ENCODE peak calls at places on chromosomes 3 and 15, in four cellular contexts. P is psoas muscle, T is colonic mucosa, A is RWPE1. K is an unnamed sample.

GRCh38 chr3:11808231-11808630 is 38.5 kb downstream of the TAMM41 start:
- DNase-seq in P (no peak), T (peak), A (no peak), K (no peak)

GRCh38 chr3:120926146-120926545 is 18.1 kb downstream of the STXBP5L start:
- DNase-seq in P (no peak), T (no peak), A (no peak), K (no peak)

GRCh38 chr3:152574461-152575079 is 260.4 kb upstream of the P2RY1 start:
- DNase-seq in P (peak), T (peak), A (peak), K (no peak)

GRCh38 chr3:38652934-38653333 is 3.4 kb upstream of the SCN5A start:
- DNase-seq in P (no peak), T (no peak), A (no peak), K (no peak)

GRCh38 chr3:11096266-11097135 is 57.8 kb upstream of the HRH1 start:
- DNase-seq in P (peak), T (peak), A (peak), K (peak)

GRCh38 chr3:187112934-187113793 is 26.1 kb downstream of the RPL39L start:
- DNase-seq in P (no peak), T (no peak), A (peak), K (no peak)

GRCh38 chr15:74406992-74407705 is 26.6 kb downstream of the SEMA7A start:
- DNase-seq in P (no peak), T (no peak), A (peak), K (no peak)

GRCh38 chr15:99963096-99963825 is 230.0 kb upstream of the LYSMD4 start:
- DNase-seq in P (no peak), T (no peak), A (peak), K (no peak)

GRCh38 chr15:52391074-52391473 is 95.5 kb upstream of the MYO5C start:
- DNase-seq in P (no peak), T (no peak), A (no peak), K (no peak)

GRCh38 chr15:29272219-29272618 is 2.6 kb upstream of the NSMCE3 start:
- DNase-seq in P (no peak), T (no peak), A (no peak), K (no peak)

GRCh38 chr15:29269485-29270168 is at the start of gene NSMCE3:
- DNase-seq in P (peak), T (peak), A (peak), K (peak)

GRCh38 chr15:29270169-29270955 is 740 bp upstream of the NSMCE3 start:
- DNase-seq in P (no peak), T (peak), A (no peak), K (no peak)

GRCh38 chr15:29268706-29269484 is 727 bp downstream of the NSMCE3 start:
- DNase-seq in P (peak), T (peak), A (no peak), K (no peak)

DNA sequence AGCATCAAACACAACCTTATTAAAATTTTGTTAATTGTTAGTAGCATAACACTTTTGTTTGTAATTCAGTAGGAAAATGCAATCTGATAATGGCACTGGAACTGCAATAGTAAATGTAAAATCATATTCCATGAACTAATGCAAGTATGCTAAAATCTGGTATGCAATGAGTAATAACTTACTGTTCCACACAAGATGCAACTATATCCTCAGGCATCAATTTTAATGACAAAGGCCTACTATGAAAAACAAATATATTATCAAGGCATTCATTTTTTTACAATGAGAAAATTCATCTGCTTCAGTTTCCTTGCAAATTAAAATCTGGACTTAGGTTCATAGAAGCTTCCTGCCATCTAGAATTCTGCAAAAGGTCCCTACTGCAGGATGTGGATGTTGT is 1.4 kb upstream of the NSMCE3 start:
- DNase-seq in P (no peak), T (no peak), A (peak), K (no peak)
- H3K27ac ChIP-seq in P (no peak), T (no peak), A (no peak), K (no peak)

GRCh38 chr15:80106051-80106450 is 46.6 kb downstream of the ZFAND6 start:
- DNase-seq in P (no peak), T (no peak), A (no peak), K (no peak)

GRCh38 chr15:80107204-80107603 is 45.6 kb upstream of the FAH start:
- DNase-seq in P (no peak), T (no peak), A (no peak), K (no peak)

GRCh38 chr15:80109388-80109787 is 43.4 kb upstream of the FAH start:
- DNase-seq in P (no peak), T (no peak), A (no peak), K (no peak)

GRCh38 chr15:80107774-80108173 is 45.0 kb upstream of the FAH start:
- DNase-seq in P (no peak), T (no peak), A (no peak), K (no peak)

DNA sequence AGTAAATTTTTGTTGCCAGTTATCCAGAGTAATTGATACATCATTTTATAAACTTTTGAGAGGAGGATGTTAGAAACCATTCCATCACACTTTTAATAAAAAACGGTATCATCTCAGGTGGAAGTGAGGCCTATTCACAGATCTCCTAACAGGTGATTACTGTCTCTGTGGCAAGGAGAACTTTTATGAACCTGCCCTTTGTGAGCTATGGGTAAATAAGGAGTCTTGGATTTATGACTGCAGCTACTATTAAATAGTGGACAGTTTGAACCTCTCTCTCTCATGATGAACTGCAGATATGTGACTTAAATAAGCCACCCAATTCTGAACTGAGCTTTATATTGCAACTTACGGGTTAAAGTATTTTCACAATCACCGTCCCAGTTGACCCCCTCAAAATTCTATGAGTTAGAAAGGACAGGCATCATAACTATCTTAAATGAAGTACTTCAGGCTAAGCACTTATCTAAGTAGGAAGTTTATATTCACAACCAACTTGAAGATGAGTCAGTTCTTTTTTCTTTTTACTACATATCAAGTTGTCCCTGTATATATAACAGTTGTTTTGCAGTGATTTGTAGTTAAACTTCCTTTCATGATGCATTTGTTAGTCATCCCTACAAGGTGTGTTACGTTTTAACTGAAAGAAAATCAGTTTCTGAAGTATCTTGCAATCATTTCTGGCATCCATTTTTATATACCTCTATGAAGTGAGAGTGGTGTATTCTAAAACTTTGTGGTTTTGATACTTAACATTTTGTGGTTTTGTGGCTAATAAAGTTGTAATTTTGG is 45.9 kb downstream of the ZFAND6 start:
- DNase-seq in P (no peak), T (no peak), A (peak), K (no peak)
- H3K27ac ChIP-seq in P (no peak), T (no peak), A (no peak), K (no peak)

GRCh38 chr15:80778621-80778963 is 578 bp upstream of the CEMIP start:
- DNase-seq in P (no peak), T (no peak), A (no peak), K (no peak)

GRCh38 chr15:80777836-80778620 is 1.1 kb upstream of the CEMIP start:
- DNase-seq in P (no peak), T (no peak), A (peak), K (no peak)

GRCh38 chr15:80780416-80781221 is 1.4 kb downstream of the CEMIP start:
- DNase-seq in P (peak), T (peak), A (peak), K (no peak)

GRCh38 chr15:80779658-80780415 is 667 bp downstream of the CEMIP start:
- DNase-seq in P (peak), T (peak), A (peak), K (no peak)

DNA sequence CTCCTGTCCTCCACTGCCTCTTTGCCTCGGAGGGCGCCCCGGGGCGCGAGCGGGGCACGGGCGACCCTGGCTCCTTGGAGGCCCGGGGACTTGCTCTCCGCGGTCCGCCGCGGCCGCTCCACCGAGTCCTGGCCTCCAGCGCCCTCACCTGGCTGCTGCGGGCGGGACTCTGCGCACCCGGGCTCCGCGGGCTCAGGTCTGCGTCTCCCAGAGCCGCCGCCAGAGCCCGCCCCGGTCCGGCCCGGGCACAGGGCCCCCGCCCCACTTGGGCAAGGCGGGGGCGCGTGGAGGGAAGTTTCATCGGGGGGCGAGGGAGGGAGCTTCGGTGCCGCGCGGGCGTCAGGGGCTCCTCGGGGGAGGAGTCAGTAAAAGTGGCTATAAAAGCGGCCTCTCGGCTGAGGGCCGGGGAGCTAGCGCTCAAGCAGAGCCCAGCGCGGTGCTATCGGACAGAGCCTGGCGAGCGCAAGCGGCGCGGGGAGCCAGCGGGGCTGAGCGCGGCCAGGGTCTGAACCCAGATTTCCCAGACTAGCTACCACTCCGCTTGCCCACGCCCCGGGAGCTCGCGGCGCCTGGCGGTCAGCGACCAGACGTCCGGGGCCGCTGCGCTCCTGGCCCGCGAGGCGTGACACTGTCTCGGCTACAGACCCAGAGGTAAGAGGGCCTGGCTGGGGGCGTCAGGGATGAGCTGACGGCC is at the start of gene CEMIP:
- DNase-seq in P (peak), T (peak), A (peak), K (no peak)
- H3K27ac ChIP-seq in P (no peak), T (no peak), A (no peak), K (no peak)

GRCh38 chr15:59099162-59099685 is 5.7 kb upstream of the CCNB2 start:
- DNase-seq in P (no peak), T (no peak), A (no peak), K (no peak)

GRCh38 chr15:59105839-59106238 is 893 bp downstream of the CCNB2 start:
- DNase-seq in P (no peak), T (no peak), A (peak), K (no peak)

GRCh38 chr15:59104602-59104911 is 389 bp upstream of the CCNB2 start:
- DNase-seq in P (no peak), T (no peak), A (no peak), K (no peak)

GRCh38 chr15:59104912-59105732 is at the start of gene CCNB2:
- DNase-seq in P (peak), T (peak), A (peak), K (peak)
- H3K27ac ChIP-seq in P (peak), T (peak), A (peak), K (peak)